ENCODE peak calls at places on chromosomes 13 and 19, in five cellular contexts. Z is transverse colon, S is T-cell, O is posterior cingulate gyrus, Q is mucosa of gallbladder. T is an unnamed sample.

GRCh38 chr19:7679017-7679720 is 1.5 kb upstream of the TRAPPC5 start:
- DNase-seq in Z (peak; percentile 43), Q (no peak), S (peak; percentile 74), O (peak; percentile 28), T (no peak)

GRCh38 chr13:81714513-81714912 is 1373.6 kb upstream of the SPRY2 start:
- DNase-seq in O (no peak), S (no peak), Z (no peak), Q (no peak), T (no peak)

GRCh38 chr19:52066258-52066866 is 17.7 kb upstream of the ZNF432 start:
- DNase-seq in Z (no peak), S (no peak), Q (no peak), O (no peak), T (no peak)

GRCh38 chr19:33811246-33811645 is 14.6 kb downstream of the KCTD15 start:
- DNase-seq in Q (no peak), O (no peak), S (no peak), Z (no peak), T (no peak)

GRCh38 chr13:39616087-39616694 is 13.2 kb upstream of the LHFPL6 start:
- DNase-seq in Q (peak; percentile 51), S (peak; percentile 25), O (peak; percentile 7), Z (peak; percentile 31), T (peak; percentile 49)

GRCh38 chr19:38664503-38665211 is 17.2 kb downstream of the ACTN4 start:
- DNase-seq in S (no peak), O (no peak), Z (no peak), Q (no peak), T (no peak)

GRCh38 chr13:23610966-23611486 is 40.8 kb downstream of the TNFRSF19 start:
- DNase-seq in O (no peak), Q (no peak), S (no peak), Z (no peak), T (peak; percentile 25)

GRCh38 chr13:59673301-59673700 is 490.4 kb downstream of the DIAPH3 start:
- DNase-seq in Z (no peak), S (no peak), Q (no peak), O (no peak), T (no peak)

GRCh38 chr13:49098198-49098597 is 121.9 kb upstream of the MLNR start:
- DNase-seq in O (no peak), S (no peak), Q (peak; percentile 37), Z (no peak), T (no peak)

GRCh38 chr19:31500540-31500830 is 151.2 kb upstream of the TSHZ3 start:
- DNase-seq in O (no peak), S (no peak), Q (no peak), Z (no peak), T (no peak)

GRCh38 chr19:51018745-51019543 is 565 bp downstream of the KLK10 start:
- DNase-seq in Z (no peak), O (no peak), Q (peak; percentile 20), S (no peak), T (no peak)

GRCh38 chr13:48904668-48905290 is 70.9 kb upstream of the FNDC3A start:
- DNase-seq in S (no peak), Z (no peak), Q (no peak), O (no peak), T (no peak)

GRCh38 chr19:36009220-36009619 is 607 bp upstream of the SYNE4 start:
- DNase-seq in Q (peak; percentile 65), S (no peak), Z (peak; percentile 76), O (peak; percentile 70), T (peak; percentile 72)

GRCh38 chr13:44132710-44133109 is 240.9 kb upstream of the SERP2 start:
- DNase-seq in S (no peak), O (peak; percentile 46), Z (peak; percentile 21), Q (peak; percentile 65), T (no peak)

GRCh38 chr19:13160557-13160956 is 10.3 kb downstream of the IER2 start:
- DNase-seq in Q (peak; percentile 44), S (no peak), Z (no peak), O (no peak), T (no peak)

GRCh38 chr19:41872775-41873647 is 4.1 kb upstream of the CD79A start:
- DNase-seq in S (peak; percentile 63), Q (peak; percentile 76), O (peak; percentile 70), Z (peak; percentile 87), T (peak; percentile 89)

GRCh38 chr19:49437231-49437630 is 4.1 kb downstream of the SLC17A7 start:
- DNase-seq in Z (no peak), S (no peak), O (peak; percentile 78), Q (no peak), T (no peak)

GRCh38 chr19:9917322-9917721 is 19.0 kb downstream of the OLFM2 start:
- DNase-seq in Z (no peak), Q (peak; percentile 16), O (no peak), S (no peak), T (peak; percentile 35)

GRCh38 chr13:33743438-33744368 is 74.2 kb upstream of the RFC3 start:
- DNase-seq in O (no peak), S (no peak), Z (no peak), Q (no peak), T (no peak)

GRCh38 chr13:79508224-79508961 is 27.4 kb downstream of the NDFIP2 start:
- DNase-seq in O (no peak), S (no peak), Z (no peak), Q (no peak), T (no peak)

GRCh38 chr19:41335467-41335866 is 18.3 kb downstream of the TGFB1 start:
- DNase-seq in Q (no peak), Z (no peak), S (no peak), O (no peak), T (no peak)

GRCh38 chr13:36718686-36719085 is 44.9 kb downstream of the SERTM1 start:
- DNase-seq in S (no peak), O (no peak), Z (no peak), Q (no peak), T (no peak)

GRCh38 chr13:111575276-111575675 is 254.8 kb downstream of the TEX29 start:
- DNase-seq in Q (no peak), S (no peak), Z (no peak), O (no peak), T (no peak)

GRCh38 chr19:48826606-48827020 is 9.7 kb downstream of the HSD17B14 start:
- DNase-seq in Z (peak; percentile 29), S (no peak), Q (no peak), O (no peak), T (peak; percentile 50)

GRCh38 chr19:51387924-51388389 is at the start of gene LIM2:
- DNase-seq in Q (no peak), O (no peak), Z (no peak), S (no peak), T (no peak)

GRCh38 chr19:47369923-47370625 is 21.0 kb downstream of the DHX34 start:
- DNase-seq in O (peak; percentile 69), Q (no peak), Z (no peak), S (no peak), T (no peak)

T was measured in colonic mucosa.